ENCODE peak calls at places on chromosomes 2 and 18, in ten cellular contexts. One of them, this sample, is unnamed.

GRCh38 chr2:55869637-55870325 is 53.8 kb downstream of the EFEMP1 start:
- DNase-seq in breast epithelium: no peak
- DNase-seq in uterus: no peak
- DNase-seq in SK-N-SH: no peak
- DNase-seq in right atrium auricular region: no peak
- DNase-seq in GM23338: no peak
- DNase-seq in AG04450: no peak
- DNase-seq in RWPE1: no peak
- DNase-seq in right cardiac atrium: no peak
- DNase-seq in IMR-90: peak; percentile 63
- DNase-seq in this sample: no peak

GRCh38 chr2:25664531-25665307 is 8.7 kb downstream of the DTNB start:
- DNase-seq in RWPE1: no peak
- DNase-seq in AG04450: peak; percentile 44
- DNase-seq in uterus: peak; percentile 40
- DNase-seq in IMR-90: peak; percentile 74
- DNase-seq in GM23338: peak; percentile 95
- DNase-seq in right atrium auricular region: peak; percentile 71
- DNase-seq in right cardiac atrium: peak; percentile 76
- DNase-seq in SK-N-SH: peak; percentile 64
- DNase-seq in breast epithelium: peak; percentile 32
- DNase-seq in this sample: peak; percentile 16

GRCh38 chr2:17156086-17156485 is 362.2 kb downstream of the RAD51AP2 start:
- DNase-seq in breast epithelium: no peak
- DNase-seq in SK-N-SH: no peak
- DNase-seq in IMR-90: no peak
- DNase-seq in right cardiac atrium: no peak
- DNase-seq in uterus: no peak
- DNase-seq in GM23338: no peak
- DNase-seq in RWPE1: no peak
- DNase-seq in right atrium auricular region: no peak
- DNase-seq in AG04450: no peak
- DNase-seq in this sample: no peak

GRCh38 chr2:37711308-37711731 is 39.9 kb upstream of the CDC42EP3 start:
- DNase-seq in AG04450: peak; percentile 75
- DNase-seq in IMR-90: peak; percentile 91
- DNase-seq in SK-N-SH: no peak
- DNase-seq in right atrium auricular region: no peak
- DNase-seq in breast epithelium: no peak
- DNase-seq in uterus: no peak
- DNase-seq in GM23338: peak; percentile 78
- DNase-seq in RWPE1: peak; percentile 64
- DNase-seq in right cardiac atrium: peak; percentile 52
- DNase-seq in this sample: no peak

GRCh38 chr2:54677476-54678265 is 45.8 kb upstream of the EML6 start:
- DNase-seq in right cardiac atrium: no peak
- DNase-seq in AG04450: no peak
- DNase-seq in breast epithelium: no peak
- DNase-seq in GM23338: no peak
- DNase-seq in IMR-90: peak; percentile 12
- DNase-seq in RWPE1: no peak
- DNase-seq in SK-N-SH: no peak
- DNase-seq in right atrium auricular region: no peak
- DNase-seq in uterus: no peak
- DNase-seq in this sample: no peak

GRCh38 chr2:127173073-127173472 is 47.0 kb downstream of the CYP27C1 start:
- DNase-seq in uterus: peak; percentile 61
- DNase-seq in GM23338: no peak
- DNase-seq in SK-N-SH: no peak
- DNase-seq in breast epithelium: no peak
- DNase-seq in right atrium auricular region: no peak
- DNase-seq in RWPE1: peak; percentile 66
- DNase-seq in IMR-90: peak; percentile 98
- DNase-seq in right cardiac atrium: peak; percentile 75
- DNase-seq in AG04450: peak; percentile 87
- DNase-seq in this sample: no peak

GRCh38 chr2:181678033-181678586 is 2.2 kb downstream of the NEUROD1 start:
- DNase-seq in GM23338: peak; percentile 96
- DNase-seq in AG04450: peak; percentile 50
- DNase-seq in uterus: no peak
- DNase-seq in breast epithelium: no peak
- DNase-seq in right atrium auricular region: no peak
- DNase-seq in IMR-90: peak; percentile 78
- DNase-seq in right cardiac atrium: peak; percentile 84
- DNase-seq in RWPE1: peak; percentile 36
- DNase-seq in SK-N-SH: no peak
- DNase-seq in this sample: peak; percentile 26

GRCh38 chr2:191754103-191754502 is 76.2 kb downstream of the NABP1 start:
- DNase-seq in IMR-90: no peak
- DNase-seq in AG04450: no peak
- DNase-seq in uterus: no peak
- DNase-seq in right cardiac atrium: no peak
- DNase-seq in right atrium auricular region: no peak
- DNase-seq in SK-N-SH: no peak
- DNase-seq in RWPE1: no peak
- DNase-seq in GM23338: no peak
- DNase-seq in breast epithelium: no peak
- DNase-seq in this sample: no peak

DNA sequence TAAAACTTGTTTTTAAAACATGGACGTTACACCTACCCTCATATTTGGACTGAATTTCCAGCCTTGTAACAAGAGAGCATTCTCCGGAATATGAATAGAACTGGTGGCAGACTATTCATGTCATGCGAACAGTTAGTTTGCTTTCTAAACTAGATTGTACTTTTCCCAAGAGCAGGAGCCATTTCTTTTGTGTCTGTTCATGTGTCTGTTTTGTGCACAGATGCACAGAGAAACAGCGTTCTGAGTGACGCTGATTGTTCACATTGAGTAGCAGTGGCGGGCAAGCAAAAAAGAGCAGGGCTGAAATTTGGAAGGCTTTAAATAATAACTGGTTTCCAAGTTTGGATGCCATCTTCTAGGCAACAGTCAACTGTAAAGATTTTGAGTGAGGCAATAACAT is 200.3 kb downstream of the NRXN1 start:
- DNase-seq in GM23338: no peak
- DNase-seq in SK-N-SH: no peak
- DNase-seq in right atrium auricular region: no peak
- DNase-seq in RWPE1: no peak
- DNase-seq in right cardiac atrium: no peak
- DNase-seq in AG04450: no peak
- DNase-seq in uterus: no peak
- DNase-seq in IMR-90: no peak
- DNase-seq in breast epithelium: no peak
- DNase-seq in this sample: no peak
- H3K27ac ChIP-seq in GM23338: no peak overlapping the region
- H3K27ac ChIP-seq in SK-N-SH: no peak overlapping the region
- H3K27ac ChIP-seq in right atrium auricular region: no peak overlapping the region
- H3K27ac ChIP-seq in RWPE1: no peak overlapping the region
- H3K27ac ChIP-seq in right cardiac atrium: no peak overlapping the region
- H3K27ac ChIP-seq in AG04450: no peak overlapping the region
- H3K27ac ChIP-seq in uterus: no peak overlapping the region
- H3K27ac ChIP-seq in IMR-90: no peak overlapping the region
- H3K27ac ChIP-seq in breast epithelium: no peak overlapping the region
- H3K27ac ChIP-seq in this sample: no peak overlapping the region

GRCh38 chr2:222264791-222265320 is 33.9 kb downstream of the PAX3 start:
- DNase-seq in breast epithelium: no peak
- DNase-seq in RWPE1: no peak
- DNase-seq in uterus: no peak
- DNase-seq in right atrium auricular region: no peak
- DNase-seq in right cardiac atrium: no peak
- DNase-seq in IMR-90: no peak
- DNase-seq in AG04450: no peak
- DNase-seq in GM23338: no peak
- DNase-seq in SK-N-SH: no peak
- DNase-seq in this sample: no peak

GRCh38 chr2:222271854-222272253 is 26.9 kb downstream of the PAX3 start:
- DNase-seq in breast epithelium: no peak
- DNase-seq in AG04450: no peak
- DNase-seq in SK-N-SH: no peak
- DNase-seq in IMR-90: no peak
- DNase-seq in uterus: no peak
- DNase-seq in RWPE1: no peak
- DNase-seq in right cardiac atrium: no peak
- DNase-seq in right atrium auricular region: no peak
- DNase-seq in GM23338: no peak
- DNase-seq in this sample: no peak

GRCh38 chr2:222270436-222270835 is 28.4 kb downstream of the PAX3 start:
- DNase-seq in right cardiac atrium: no peak
- DNase-seq in IMR-90: no peak
- DNase-seq in SK-N-SH: no peak
- DNase-seq in AG04450: no peak
- DNase-seq in uterus: no peak
- DNase-seq in RWPE1: no peak
- DNase-seq in breast epithelium: no peak
- DNase-seq in GM23338: no peak
- DNase-seq in right atrium auricular region: no peak
- DNase-seq in this sample: no peak

GRCh38 chr2:222269132-222269531 is 29.7 kb downstream of the PAX3 start:
- DNase-seq in AG04450: no peak
- DNase-seq in GM23338: peak; percentile 28
- DNase-seq in breast epithelium: no peak
- DNase-seq in right cardiac atrium: no peak
- DNase-seq in SK-N-SH: no peak
- DNase-seq in right atrium auricular region: no peak
- DNase-seq in IMR-90: no peak
- DNase-seq in RWPE1: no peak
- DNase-seq in uterus: no peak
- DNase-seq in this sample: no peak

GRCh38 chr2:222268311-222268980 is 30.4 kb downstream of the PAX3 start:
- DNase-seq in right cardiac atrium: no peak
- DNase-seq in GM23338: no peak
- DNase-seq in RWPE1: no peak
- DNase-seq in SK-N-SH: no peak
- DNase-seq in breast epithelium: no peak
- DNase-seq in IMR-90: no peak
- DNase-seq in AG04450: no peak
- DNase-seq in uterus: no peak
- DNase-seq in right atrium auricular region: no peak
- DNase-seq in this sample: no peak
- H3K27ac ChIP-seq in right cardiac atrium: no peak overlapping the region
- H3K27ac ChIP-seq in GM23338: no peak overlapping the region
- H3K27ac ChIP-seq in RWPE1: no peak overlapping the region
- H3K27ac ChIP-seq in SK-N-SH: no peak overlapping the region
- H3K27ac ChIP-seq in breast epithelium: no peak overlapping the region
- H3K27ac ChIP-seq in IMR-90: no peak overlapping the region
- H3K27ac ChIP-seq in AG04450: no peak overlapping the region
- H3K27ac ChIP-seq in uterus: no peak overlapping the region
- H3K27ac ChIP-seq in right atrium auricular region: no peak overlapping the region
- H3K27ac ChIP-seq in this sample: no peak overlapping the region

GRCh38 chr2:64641585-64641984 is 12.1 kb downstream of the SERTAD2 start:
- DNase-seq in AG04450: no peak
- DNase-seq in uterus: no peak
- DNase-seq in IMR-90: no peak
- DNase-seq in breast epithelium: no peak
- DNase-seq in right atrium auricular region: no peak
- DNase-seq in SK-N-SH: no peak
- DNase-seq in right cardiac atrium: no peak
- DNase-seq in RWPE1: no peak
- DNase-seq in GM23338: no peak
- DNase-seq in this sample: no peak

GRCh38 chr2:64639691-64640090 is 14.0 kb downstream of the SERTAD2 start:
- DNase-seq in breast epithelium: no peak
- DNase-seq in IMR-90: no peak
- DNase-seq in uterus: no peak
- DNase-seq in SK-N-SH: no peak
- DNase-seq in GM23338: no peak
- DNase-seq in RWPE1: no peak
- DNase-seq in right cardiac atrium: no peak
- DNase-seq in right atrium auricular region: no peak
- DNase-seq in AG04450: no peak
- DNase-seq in this sample: no peak

GRCh38 chr2:64637931-64638330 is 15.8 kb downstream of the SERTAD2 start:
- DNase-seq in GM23338: no peak
- DNase-seq in breast epithelium: no peak
- DNase-seq in AG04450: no peak
- DNase-seq in right cardiac atrium: no peak
- DNase-seq in IMR-90: peak; percentile 31
- DNase-seq in uterus: no peak
- DNase-seq in RWPE1: no peak
- DNase-seq in right atrium auricular region: no peak
- DNase-seq in SK-N-SH: no peak
- DNase-seq in this sample: no peak

GRCh38 chr2:64638502-64639120 is 15.1 kb downstream of the SERTAD2 start:
- DNase-seq in RWPE1: no peak
- DNase-seq in right atrium auricular region: no peak
- DNase-seq in uterus: no peak
- DNase-seq in breast epithelium: no peak
- DNase-seq in SK-N-SH: no peak
- DNase-seq in AG04450: no peak
- DNase-seq in IMR-90: no peak
- DNase-seq in GM23338: no peak
- DNase-seq in right cardiac atrium: no peak
- DNase-seq in this sample: no peak

DNA sequence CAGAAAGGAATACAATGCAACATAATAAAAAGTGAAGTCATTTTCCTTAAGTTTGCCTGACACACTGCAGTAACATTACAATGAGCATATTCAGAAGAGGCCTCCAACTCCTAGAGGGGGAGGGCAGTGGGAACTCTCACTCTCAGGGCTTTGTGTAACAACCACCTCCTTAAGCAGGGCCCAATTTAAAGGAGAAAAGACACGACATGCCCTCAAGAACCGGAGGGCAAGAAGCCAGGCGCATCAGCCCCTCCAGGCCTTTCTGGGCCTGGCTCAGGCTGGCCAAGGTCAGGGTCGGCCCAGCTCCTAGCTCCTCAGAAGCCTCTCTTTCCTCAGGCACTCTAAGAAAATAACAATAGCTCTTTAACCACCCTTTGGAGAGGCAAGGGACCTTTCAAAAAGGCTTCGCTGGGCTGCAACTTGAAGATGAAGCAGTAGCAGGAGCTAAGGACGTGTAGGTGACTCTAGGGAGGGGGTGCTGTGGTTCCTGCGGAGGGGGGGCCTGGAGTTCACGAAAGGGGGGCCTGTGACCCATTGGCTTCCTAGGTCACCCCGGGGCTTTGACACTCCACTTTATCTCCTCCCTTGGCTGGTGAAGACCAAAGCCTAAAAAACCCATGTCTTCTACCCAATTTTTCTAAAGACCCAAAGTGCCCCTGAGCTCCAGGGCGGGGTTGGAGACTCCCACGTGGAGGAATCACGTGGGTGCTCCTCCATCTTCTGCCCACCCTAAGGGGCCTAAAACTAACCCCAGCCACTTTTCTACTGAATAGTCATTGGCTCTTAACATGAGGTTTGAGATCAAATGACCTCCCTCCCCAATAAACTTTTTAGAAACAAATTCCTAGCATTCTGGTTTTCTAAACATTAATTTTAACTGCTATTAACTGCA is 13.3 kb downstream of the SERTAD2 start:
- DNase-seq in uterus: no peak
- DNase-seq in IMR-90: peak; percentile 53
- DNase-seq in SK-N-SH: no peak
- DNase-seq in AG04450: no peak
- DNase-seq in breast epithelium: no peak
- DNase-seq in RWPE1: no peak
- DNase-seq in GM23338: no peak
- DNase-seq in right atrium auricular region: no peak
- DNase-seq in right cardiac atrium: no peak
- DNase-seq in this sample: no peak
- H3K27ac ChIP-seq in uterus: no peak overlapping the region
- H3K27ac ChIP-seq in IMR-90: no peak overlapping the region
- H3K27ac ChIP-seq in SK-N-SH: no peak overlapping the region
- H3K27ac ChIP-seq in AG04450: no peak overlapping the region
- H3K27ac ChIP-seq in breast epithelium: peak overlapping the region; percentile 78
- H3K27ac ChIP-seq in RWPE1: peak overlapping the region; percentile 76
- H3K27ac ChIP-seq in GM23338: peak overlapping the region; percentile 75
- H3K27ac ChIP-seq in right atrium auricular region: peak overlapping the region; percentile 35
- H3K27ac ChIP-seq in right cardiac atrium: no peak overlapping the region
- H3K27ac ChIP-seq in this sample: peak overlapping the region; percentile 62

GRCh38 chr18:30618567-30618966 is 424.0 kb downstream of the DSC3 start:
- DNase-seq in AG04450: no peak
- DNase-seq in IMR-90: no peak
- DNase-seq in RWPE1: no peak
- DNase-seq in GM23338: no peak
- DNase-seq in right atrium auricular region: no peak
- DNase-seq in uterus: no peak
- DNase-seq in SK-N-SH: no peak
- DNase-seq in right cardiac atrium: no peak
- DNase-seq in breast epithelium: no peak
- DNase-seq in this sample: no peak

GRCh38 chr18:30622635-30623034 is 419.9 kb downstream of the DSC3 start:
- DNase-seq in right atrium auricular region: no peak
- DNase-seq in RWPE1: no peak
- DNase-seq in GM23338: no peak
- DNase-seq in SK-N-SH: no peak
- DNase-seq in uterus: no peak
- DNase-seq in IMR-90: no peak
- DNase-seq in AG04450: no peak
- DNase-seq in breast epithelium: no peak
- DNase-seq in right cardiac atrium: no peak
- DNase-seq in this sample: no peak

GRCh38 chr18:30622104-30622503 is 420.4 kb downstream of the DSC3 start:
- DNase-seq in breast epithelium: no peak
- DNase-seq in GM23338: no peak
- DNase-seq in SK-N-SH: no peak
- DNase-seq in right atrium auricular region: no peak
- DNase-seq in IMR-90: no peak
- DNase-seq in uterus: no peak
- DNase-seq in AG04450: no peak
- DNase-seq in RWPE1: no peak
- DNase-seq in right cardiac atrium: no peak
- DNase-seq in this sample: no peak

GRCh38 chr18:30625961-30626360 is 416.6 kb downstream of the DSC3 start:
- DNase-seq in breast epithelium: peak; percentile 24
- DNase-seq in RWPE1: no peak
- DNase-seq in uterus: no peak
- DNase-seq in AG04450: no peak
- DNase-seq in SK-N-SH: no peak
- DNase-seq in IMR-90: no peak
- DNase-seq in GM23338: no peak
- DNase-seq in right atrium auricular region: no peak
- DNase-seq in right cardiac atrium: no peak
- DNase-seq in this sample: no peak

DNA sequence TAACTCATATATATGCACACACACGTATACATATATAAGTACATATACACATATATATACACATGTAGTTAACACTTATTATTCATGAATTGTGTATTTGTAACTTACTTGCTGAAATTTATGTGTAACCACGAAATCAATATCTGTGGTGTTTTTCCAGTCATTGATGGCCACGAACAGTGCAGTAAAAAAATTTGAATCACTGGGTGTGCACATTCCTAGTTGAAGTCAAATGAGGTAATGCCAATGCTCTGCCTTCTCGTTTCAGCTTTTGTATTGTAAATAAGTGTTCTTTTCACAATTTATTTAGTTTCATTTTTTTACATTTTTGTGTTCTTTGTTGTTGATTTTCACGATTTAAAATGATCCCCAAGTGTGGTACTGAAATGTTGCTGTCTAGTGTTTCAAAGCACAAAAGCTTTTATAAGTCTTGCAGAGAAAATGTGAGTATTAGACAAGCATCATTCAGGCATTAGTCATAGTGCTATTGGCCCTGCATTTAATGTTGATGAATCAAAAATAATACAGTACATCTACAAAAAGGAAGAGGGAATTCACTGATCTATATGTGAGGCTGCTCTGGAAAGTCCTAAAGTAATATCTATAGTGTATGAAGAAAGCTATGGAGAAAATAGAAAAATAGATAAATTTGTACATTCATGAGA is 419.0 kb downstream of the DSC3 start:
- DNase-seq in breast epithelium: no peak
- DNase-seq in right atrium auricular region: no peak
- DNase-seq in RWPE1: no peak
- DNase-seq in AG04450: no peak
- DNase-seq in uterus: no peak
- DNase-seq in GM23338: no peak
- DNase-seq in SK-N-SH: no peak
- DNase-seq in right cardiac atrium: no peak
- DNase-seq in IMR-90: no peak
- DNase-seq in this sample: no peak
- H3K27ac ChIP-seq in breast epithelium: no peak overlapping the region
- H3K27ac ChIP-seq in right atrium auricular region: no peak overlapping the region
- H3K27ac ChIP-seq in RWPE1: no peak overlapping the region
- H3K27ac ChIP-seq in AG04450: no peak overlapping the region
- H3K27ac ChIP-seq in uterus: no peak overlapping the region
- H3K27ac ChIP-seq in GM23338: no peak overlapping the region
- H3K27ac ChIP-seq in SK-N-SH: no peak overlapping the region
- H3K27ac ChIP-seq in right cardiac atrium: no peak overlapping the region
- H3K27ac ChIP-seq in IMR-90: no peak overlapping the region
- H3K27ac ChIP-seq in this sample: no peak overlapping the region